ENCODE peak calls at places on chromosomes 5 and 9, in eight cellular contexts. U is NCI-H1105 treated with DMSO at 0.1 percent for 48 hours, O is NCI-H510A treated with DMSO at 0.1 percent for 48 hours, R is T-helper 2 cell, C is activated T-helper 1 cell treated with Interleukin-2 at 50 U/mL for 16 hours, T is GM23248, B is AG04449, D is AML-193. G is an unnamed sample.

GRCh38 chr5:6721442-6721841 is 8.2 kb downstream of the TENT4A start:
- DNase-seq in U (no peak), O (no peak), R (no peak), C (no peak), T (peak; percentile 39), B (no peak), D (no peak), G (no peak)

GRCh38 chr5:157539623-157540022 is 36.0 kb downstream of the ADAM19 start:
- DNase-seq in U (no peak), O (no peak), R (no peak), C (no peak), T (no peak), B (no peak), D (no peak), G (no peak)

GRCh38 chr9:120713257-120714087 is 798 bp downstream of the MEGF9 start:
- DNase-seq in U (no peak), O (no peak), R (no peak), C (no peak), T (peak; percentile 45), B (no peak), D (peak; percentile 49), G (no peak)

GRCh38 chr5:148799737-148800527 is 26.5 kb upstream of the ADRB2 start:
- DNase-seq in U (no peak), O (no peak), R (no peak), C (no peak), T (peak; percentile 30), B (no peak), D (no peak), G (no peak)

GRCh38 chr5:157431544-157432200 is 28.3 kb upstream of the NIPAL4 start:
- DNase-seq in U (peak; percentile 16), O (no peak), R (no peak), C (no peak), T (peak; percentile 80), B (peak; percentile 16), D (peak; percentile 73), G (peak; percentile 70)

GRCh38 chr5:113806823-113807222 is 293.3 kb downstream of the YTHDC2 start:
- DNase-seq in U (no peak), O (no peak), R (no peak), C (no peak), T (peak; percentile 62), B (no peak), D (no peak), G (no peak)

GRCh38 chr5:160187091-160187490 is 42.2 kb upstream of the FABP6 start:
- DNase-seq in U (no peak), O (no peak), R (no peak), C (no peak), T (peak; percentile 13), B (no peak), D (no peak), G (no peak)

GRCh38 chr5:178940569-178941360 is at the start of gene ZNF454:
- DNase-seq in U (peak; percentile 72), O (peak; percentile 0), R (no peak), C (no peak), T (peak; percentile 94), B (peak; percentile 40), D (no peak), G (no peak)

GRCh38 chr5:151036556-151036955 is 16.2 kb downstream of the GPX3 start:
- DNase-seq in U (peak; percentile 48), O (no peak), R (no peak), C (no peak), T (no peak), B (no peak), D (no peak), G (no peak)

GRCh38 chr9:130963916-130964315 is 24.9 kb upstream of the FIBCD1 start:
- DNase-seq in U (no peak), O (no peak), R (no peak), C (no peak), T (peak; percentile 14), B (no peak), D (no peak), G (no peak)

GRCh38 chr5:165722401-165722800 is 2217.0 kb downstream of the MAT2B start:
- DNase-seq in U (no peak), O (no peak), R (no peak), C (no peak), T (no peak), B (no peak), D (no peak), G (no peak)

GRCh38 chr9:14400658-14400995 is 86.7 kb upstream of the NFIB start:
- DNase-seq in U (peak; percentile 56), O (peak; percentile 32), R (no peak), C (no peak), T (peak; percentile 77), B (no peak), D (no peak), G (no peak)

GRCh38 chr9:98773721-98774120 is 22.6 kb downstream of the ANKS6 start:
- DNase-seq in U (no peak), O (no peak), R (no peak), C (no peak), T (no peak), B (no peak), D (no peak), G (no peak)

GRCh38 chr9:136373300-136374182 is at the start of gene CARD9:
- DNase-seq in U (no peak), O (no peak), R (no peak), C (no peak), T (no peak), B (no peak), D (no peak), G (no peak)

GRCh38 chr9:136532799-136533774 is 12.8 kb downstream of the NOTCH1 start:
- DNase-seq in U (no peak), O (no peak), R (peak; percentile 58), C (peak; percentile 26), T (no peak), B (no peak), D (no peak), G (no peak)

GRCh38 chr5:73844165-73844564 is 218.2 kb downstream of the ARHGEF28 start:
- DNase-seq in U (no peak), O (no peak), R (no peak), C (no peak), T (no peak), B (no peak), D (no peak), G (no peak)

G was measured in memory B cell.